ENCODE peak calls at places on chromosome 2, in ten cellular contexts. One of them, this sample, is unnamed.

GRCh38 chr2:39469807-39470206 is 32.7 kb upstream of the MAP4K3 start:
- DNase-seq in sigmoid colon: no peak
- DNase-seq in K562: peak
- DNase-seq in stomach: peak
- DNase-seq in A549: no peak
- DNase-seq in transverse colon: peak
- DNase-seq in ovary: no peak
- DNase-seq in H1: no peak
- DNase-seq in tibial nerve: no peak
- DNase-seq in upper lobe of left lung: no peak
- DNase-seq in this sample: no peak

GRCh38 chr2:240925191-240925575 is 19.0 kb downstream of the CROCC2 start:
- DNase-seq in sigmoid colon: peak
- DNase-seq in K562: no peak
- DNase-seq in stomach: peak
- DNase-seq in A549: no peak
- DNase-seq in transverse colon: peak
- DNase-seq in ovary: peak
- DNase-seq in H1: no peak
- DNase-seq in tibial nerve: peak
- DNase-seq in upper lobe of left lung: peak
- DNase-seq in this sample: no peak

GRCh38 chr2:158667567-158667966 is 127.5 kb upstream of the DAPL1 start:
- DNase-seq in sigmoid colon: no peak
- DNase-seq in K562: no peak
- DNase-seq in stomach: no peak
- DNase-seq in A549: no peak
- DNase-seq in transverse colon: no peak
- DNase-seq in ovary: no peak
- DNase-seq in H1: no peak
- DNase-seq in tibial nerve: no peak
- DNase-seq in upper lobe of left lung: no peak
- DNase-seq in this sample: no peak

GRCh38 chr2:239583171-239583878 is 182.5 kb upstream of the HDAC4 start:
- DNase-seq in sigmoid colon: peak
- DNase-seq in K562: no peak
- DNase-seq in stomach: no peak
- DNase-seq in A549: no peak
- DNase-seq in transverse colon: no peak
- DNase-seq in ovary: no peak
- DNase-seq in H1: no peak
- DNase-seq in tibial nerve: no peak
- DNase-seq in upper lobe of left lung: peak
- DNase-seq in this sample: no peak

GRCh38 chr2:240655931-240656886 is 26.5 kb downstream of the AQP12B start:
- DNase-seq in sigmoid colon: peak
- DNase-seq in K562: no peak
- DNase-seq in stomach: no peak
- DNase-seq in A549: no peak
- DNase-seq in transverse colon: no peak
- DNase-seq in ovary: no peak
- DNase-seq in H1: no peak
- DNase-seq in tibial nerve: no peak
- DNase-seq in upper lobe of left lung: no peak
- DNase-seq in this sample: peak

GRCh38 chr2:222330910-222331309 is 32.1 kb upstream of the PAX3 start:
- DNase-seq in sigmoid colon: no peak
- DNase-seq in K562: no peak
- DNase-seq in stomach: no peak
- DNase-seq in A549: no peak
- DNase-seq in transverse colon: no peak
- DNase-seq in ovary: no peak
- DNase-seq in H1: no peak
- DNase-seq in tibial nerve: no peak
- DNase-seq in upper lobe of left lung: no peak
- DNase-seq in this sample: no peak

GRCh38 chr2:151162185-151162584 is 99.5 kb downstream of the RBM43 start:
- DNase-seq in sigmoid colon: no peak
- DNase-seq in K562: no peak
- DNase-seq in stomach: no peak
- DNase-seq in A549: no peak
- DNase-seq in transverse colon: no peak
- DNase-seq in ovary: no peak
- DNase-seq in H1: no peak
- DNase-seq in tibial nerve: no peak
- DNase-seq in upper lobe of left lung: no peak
- DNase-seq in this sample: no peak

GRCh38 chr2:27627963-27628766 is 647 bp downstream of the CCDC121 start:
- DNase-seq in sigmoid colon: no peak
- DNase-seq in K562: peak
- DNase-seq in stomach: no peak
- DNase-seq in A549: peak
- DNase-seq in transverse colon: no peak
- DNase-seq in ovary: peak
- DNase-seq in H1: no peak
- DNase-seq in tibial nerve: no peak
- DNase-seq in upper lobe of left lung: no peak
- DNase-seq in this sample: no peak

GRCh38 chr2:60167089-60167488 is 386.4 kb downstream of the BCL11A start:
- DNase-seq in sigmoid colon: no peak
- DNase-seq in K562: no peak
- DNase-seq in stomach: no peak
- DNase-seq in A549: no peak
- DNase-seq in transverse colon: no peak
- DNase-seq in ovary: no peak
- DNase-seq in H1: no peak
- DNase-seq in tibial nerve: no peak
- DNase-seq in upper lobe of left lung: no peak
- DNase-seq in this sample: no peak

GRCh38 chr2:149808556-149808955 is 221.0 kb upstream of the MMADHC start:
- DNase-seq in sigmoid colon: no peak
- DNase-seq in K562: no peak
- DNase-seq in stomach: no peak
- DNase-seq in A549: no peak
- DNase-seq in transverse colon: no peak
- DNase-seq in ovary: no peak
- DNase-seq in H1: no peak
- DNase-seq in tibial nerve: no peak
- DNase-seq in upper lobe of left lung: no peak
- DNase-seq in this sample: no peak

GRCh38 chr2:210540471-210541257 is 15.7 kb upstream of the CPS1 start:
- DNase-seq in sigmoid colon: no peak
- DNase-seq in K562: no peak
- DNase-seq in stomach: no peak
- DNase-seq in A549: no peak
- DNase-seq in transverse colon: no peak
- DNase-seq in ovary: no peak
- DNase-seq in H1: no peak
- DNase-seq in tibial nerve: no peak
- DNase-seq in upper lobe of left lung: no peak
- DNase-seq in this sample: no peak
- TF ChIP-seq EP300 in sigmoid colon: no peak
- TF ChIP-seq EP300 in K562: no peak
- TF ChIP-seq EP300 in stomach: no peak
- TF ChIP-seq EP300 in A549: no peak
- TF ChIP-seq EP300 in transverse colon: no peak
- TF ChIP-seq EP300 in ovary: no peak
- TF ChIP-seq EP300 in H1: no peak
- TF ChIP-seq EP300 in tibial nerve: no peak
- TF ChIP-seq EP300 in upper lobe of left lung: no peak
- TF ChIP-seq EP300 in this sample: no peak

DNA sequence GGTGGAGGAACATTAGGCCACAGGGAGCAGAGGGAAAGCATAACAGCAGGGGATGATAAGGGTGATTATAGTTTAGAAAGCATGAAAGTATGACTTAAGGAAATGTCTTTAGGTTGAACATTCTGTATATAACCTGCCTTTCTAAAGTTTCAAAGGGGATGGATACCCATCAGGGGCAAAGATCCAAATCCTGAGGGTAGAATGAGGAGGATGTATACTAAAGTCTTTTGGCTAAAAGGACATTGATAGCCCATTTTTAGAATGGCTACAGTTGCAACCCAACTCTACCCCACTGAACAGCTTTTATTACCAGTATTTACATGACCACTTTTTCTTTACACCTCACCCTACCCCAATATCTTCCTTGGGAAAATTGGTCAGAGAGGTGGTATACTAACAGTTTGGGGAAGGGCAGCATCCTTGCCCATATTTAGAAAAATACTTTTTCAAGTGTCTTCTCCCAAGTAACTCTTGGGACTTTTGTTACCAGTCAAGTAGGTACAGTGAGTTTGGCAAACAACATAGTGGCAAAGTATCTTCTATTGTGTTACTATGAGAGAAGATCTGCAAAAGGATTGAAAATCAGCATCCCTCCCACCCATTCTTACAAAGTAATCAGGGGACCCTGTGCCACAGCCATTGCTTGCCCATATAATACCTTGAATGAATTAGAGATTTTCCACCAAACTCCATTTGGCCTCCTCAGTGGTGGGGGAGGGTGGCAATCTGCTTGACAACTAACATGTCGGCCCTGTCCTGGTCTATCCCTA is 8.3 kb downstream of the MAT2A start:
- DNase-seq in sigmoid colon: no peak
- DNase-seq in K562: no peak
- DNase-seq in stomach: no peak
- DNase-seq in A549: no peak
- DNase-seq in transverse colon: no peak
- DNase-seq in ovary: no peak
- DNase-seq in H1: no peak
- DNase-seq in tibial nerve: no peak
- DNase-seq in upper lobe of left lung: no peak
- DNase-seq in this sample: no peak
- TF ChIP-seq POLR2A in sigmoid colon: no peak
- TF ChIP-seq POLR2A in K562: no peak
- TF ChIP-seq POLR2A in stomach: no peak
- TF ChIP-seq POLR2A in A549: no peak
- TF ChIP-seq POLR2A in transverse colon: no peak
- TF ChIP-seq POLR2A in ovary: no peak
- TF ChIP-seq POLR2A in H1: peak
- TF ChIP-seq POLR2A in tibial nerve: no peak
- TF ChIP-seq POLR2A in upper lobe of left lung: no peak
- TF ChIP-seq POLR2A in this sample: no peak

GRCh38 chr2:201467666-201468065 is 16.1 kb downstream of the STRADB start:
- DNase-seq in sigmoid colon: no peak
- DNase-seq in K562: no peak
- DNase-seq in stomach: no peak
- DNase-seq in A549: no peak
- DNase-seq in transverse colon: no peak
- DNase-seq in ovary: no peak
- DNase-seq in H1: no peak
- DNase-seq in tibial nerve: no peak
- DNase-seq in upper lobe of left lung: no peak
- DNase-seq in this sample: no peak

GRCh38 chr2:201466050-201466660 is 14.6 kb downstream of the STRADB start:
- DNase-seq in sigmoid colon: no peak
- DNase-seq in K562: no peak
- DNase-seq in stomach: no peak
- DNase-seq in A549: no peak
- DNase-seq in transverse colon: no peak
- DNase-seq in ovary: no peak
- DNase-seq in H1: no peak
- DNase-seq in tibial nerve: no peak
- DNase-seq in upper lobe of left lung: no peak
- DNase-seq in this sample: no peak

GRCh38 chr2:201460532-201460931 is 9.0 kb downstream of the STRADB start:
- DNase-seq in sigmoid colon: no peak
- DNase-seq in K562: no peak
- DNase-seq in stomach: no peak
- DNase-seq in A549: no peak
- DNase-seq in transverse colon: no peak
- DNase-seq in ovary: no peak
- DNase-seq in H1: no peak
- DNase-seq in tibial nerve: no peak
- DNase-seq in upper lobe of left lung: no peak
- DNase-seq in this sample: no peak

GRCh38 chr2:201465524-201465971 is 14.0 kb downstream of the STRADB start:
- DNase-seq in sigmoid colon: no peak
- DNase-seq in K562: no peak
- DNase-seq in stomach: no peak
- DNase-seq in A549: no peak
- DNase-seq in transverse colon: no peak
- DNase-seq in ovary: no peak
- DNase-seq in H1: no peak
- DNase-seq in tibial nerve: peak
- DNase-seq in upper lobe of left lung: no peak
- DNase-seq in this sample: no peak

DNA sequence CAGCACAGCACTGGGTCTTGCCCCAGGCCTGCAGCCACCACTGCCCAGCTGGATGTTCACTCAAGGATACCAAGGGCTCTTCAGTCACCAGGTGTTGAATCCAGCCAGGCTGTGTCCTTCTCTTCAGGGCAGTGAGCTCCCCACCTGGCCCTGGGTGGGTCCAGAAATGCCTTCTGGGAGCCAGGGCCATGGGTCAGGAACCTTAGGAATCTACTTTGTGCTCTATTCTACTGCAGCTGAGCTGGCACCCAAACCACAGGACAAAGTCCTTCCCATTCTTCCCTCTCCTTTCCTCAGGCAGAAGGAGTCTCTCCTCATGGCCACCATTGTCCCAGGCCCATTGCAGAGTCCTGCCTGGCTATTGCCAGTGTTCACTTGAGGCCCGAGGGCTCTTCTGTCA is 13.0 kb downstream of the STRADB start:
- DNase-seq in sigmoid colon: no peak
- DNase-seq in K562: no peak
- DNase-seq in stomach: no peak
- DNase-seq in A549: no peak
- DNase-seq in transverse colon: no peak
- DNase-seq in ovary: no peak
- DNase-seq in H1: no peak
- DNase-seq in tibial nerve: no peak
- DNase-seq in upper lobe of left lung: no peak
- DNase-seq in this sample: no peak
- H3K27ac ChIP-seq in sigmoid colon: no peak
- H3K27ac ChIP-seq in K562: no peak
- H3K27ac ChIP-seq in stomach: no peak
- H3K27ac ChIP-seq in A549: no peak
- H3K27ac ChIP-seq in transverse colon: peak
- H3K27ac ChIP-seq in ovary: no peak
- H3K27ac ChIP-seq in H1: no peak
- H3K27ac ChIP-seq in tibial nerve: no peak
- H3K27ac ChIP-seq in upper lobe of left lung: no peak
- H3K27ac ChIP-seq in this sample: peak

DNA sequence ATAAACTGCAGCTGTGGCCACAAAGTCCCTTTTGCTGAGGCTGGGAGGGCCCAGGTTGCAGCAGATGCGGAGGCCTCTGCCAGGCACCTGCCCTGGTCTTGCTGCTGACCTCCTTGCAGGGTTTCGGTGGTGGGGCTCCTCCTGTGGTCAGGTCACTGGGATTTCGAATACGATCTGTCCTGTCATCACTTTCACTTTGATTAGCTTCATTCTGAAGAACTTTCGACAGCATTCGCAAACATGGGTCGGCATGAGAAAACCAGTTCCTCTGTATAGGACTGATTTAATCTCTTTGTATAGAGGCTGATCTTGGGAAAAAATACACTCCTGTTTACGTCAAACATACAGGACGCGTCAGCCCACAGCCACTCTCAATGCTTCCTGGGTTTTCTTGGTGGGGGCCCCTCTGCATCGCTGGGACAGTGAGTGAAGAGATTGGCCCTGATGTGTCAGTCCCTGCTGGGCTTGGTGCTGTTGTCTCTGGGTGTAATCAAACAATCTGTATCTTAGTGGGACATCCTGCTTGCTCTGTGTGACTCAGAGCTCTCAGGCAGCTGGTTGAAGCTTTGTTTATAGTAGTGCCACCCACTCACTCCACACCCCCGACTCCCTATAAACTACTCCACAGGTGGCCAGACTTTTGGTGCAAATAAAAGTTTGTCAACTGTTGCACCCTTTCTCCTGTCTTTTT is 209.4 kb upstream of the CXCR4 start:
- DNase-seq in sigmoid colon: no peak
- DNase-seq in K562: peak
- DNase-seq in stomach: peak
- DNase-seq in A549: no peak
- DNase-seq in transverse colon: peak
- DNase-seq in ovary: no peak
- DNase-seq in H1: no peak
- DNase-seq in tibial nerve: no peak
- DNase-seq in upper lobe of left lung: peak
- DNase-seq in this sample: no peak
- TF ChIP-seq EP300 in sigmoid colon: no peak
- TF ChIP-seq EP300 in K562: peak
- TF ChIP-seq EP300 in stomach: no peak
- TF ChIP-seq EP300 in A549: no peak
- TF ChIP-seq EP300 in transverse colon: no peak
- TF ChIP-seq EP300 in ovary: no peak
- TF ChIP-seq EP300 in H1: no peak
- TF ChIP-seq EP300 in tibial nerve: no peak
- TF ChIP-seq EP300 in upper lobe of left lung: no peak
- TF ChIP-seq EP300 in this sample: no peak

This sample was measured in esophagus muscularis mucosa.